ENCODE peak calls at places on chromosome 14, in five cellular contexts. E, L, R, T and U are unnamed samples.

GRCh38 chr14:104536942-104537612 is 42.5 kb upstream of the C14orf180 start:
- DNase-seq in E (no peak), R (no peak), T (no peak), L (no peak), U (peak)

GRCh38 chr14:79407572-79407971 is 803.7 kb downstream of the DIO2 start:
- DNase-seq in E (no peak), L (no peak), R (no peak), T (no peak), U (no peak)

GRCh38 chr14:68663385-68664076 is 129.3 kb downstream of the ZFP36L1 start:
- DNase-seq in R (no peak), L (no peak), E (no peak), T (peak), U (no peak)

GRCh38 chr14:37588956-37589737 is 5.9 kb downstream of the FOXA1 start:
- DNase-seq in E (no peak), L (no peak), T (no peak), R (no peak), U (no peak)

GRCh38 chr14:99915305-99916090 is 122.3 kb downstream of the EML1 start:
- DNase-seq in T (no peak), R (no peak), L (no peak), E (no peak), U (no peak)

GRCh38 chr14:88546621-88547385 is 8.0 kb downstream of the PTPN21 start:
- DNase-seq in R (no peak), E (no peak), T (no peak), L (no peak), U (no peak)

GRCh38 chr14:94936411-94936892 is 166.5 kb upstream of the GSC start:
- DNase-seq in E (no peak), T (no peak), R (peak), L (peak), U (no peak)

GRCh38 chr14:99435327-99435726 is 45.3 kb downstream of the SETD3 start:
- DNase-seq in L (no peak), T (no peak), R (no peak), E (no peak), U (no peak)

GRCh38 chr14:75725481-75725880 is 64.4 kb downstream of the TTLL5 start:
- DNase-seq in L (no peak), E (no peak), R (no peak), T (no peak), U (no peak)

GRCh38 chr14:67738740-67739504 is 37.2 kb downstream of the RDH12 start:
- DNase-seq in L (peak), R (no peak), E (peak), T (no peak), U (peak)

GRCh38 chr14:50001999-50002925 is 109.4 kb downstream of the ARF6 start:
- DNase-seq in L (no peak), T (peak), E (peak), R (no peak), U (no peak)

GRCh38 chr14:79645753-79646362 is 565.4 kb downstream of the DIO2 start:
- DNase-seq in R (no peak), E (no peak), T (no peak), L (no peak), U (no peak)

GRCh38 chr14:102772781-102773570 is 4.3 kb upstream of the TRAF3 start:
- DNase-seq in T (no peak), L (no peak), E (peak), R (no peak), U (no peak)

GRCh38 chr14:96260341-96260821 is 4.4 kb downstream of the BDKRB1 start:
- DNase-seq in T (no peak), E (no peak), R (no peak), L (peak), U (no peak)

GRCh38 chr14:34851395-34851794 is 23.8 kb downstream of the BAZ1A start:
- DNase-seq in R (no peak), L (peak), E (no peak), T (no peak), U (no peak)

GRCh38 chr14:49892301-49892635 is 614 bp upstream of the ARF6 start:
- DNase-seq in R (no peak), L (no peak), T (peak), E (peak), U (no peak)

GRCh38 chr14:71142375-71143038 is 235.2 kb downstream of the PCNX1 start:
- DNase-seq in T (peak), E (peak), L (peak), R (no peak), U (peak)

GRCh38 chr14:34324363-34324795 is 137.7 kb downstream of the SPTSSA start:
- DNase-seq in R (no peak), L (no peak), T (no peak), E (peak), U (no peak)

GRCh38 chr14:52240623-52241022 is 26.9 kb upstream of the PTGDR start:
- DNase-seq in E (no peak), R (no peak), T (no peak), L (no peak), U (no peak)

GRCh38 chr14:33393155-33393894 is 454.6 kb downstream of the NPAS3 start:
- DNase-seq in E (no peak), T (no peak), R (no peak), L (no peak), U (no peak)

GRCh38 chr14:52248057-52248456 is 19.4 kb upstream of the PTGDR start:
- DNase-seq in T (no peak), L (no peak), E (no peak), R (no peak), U (no peak)

GRCh38 chr14:77007339-77007974 is 21.1 kb downstream of the IRF2BPL start:
- DNase-seq in E (no peak), T (no peak), R (no peak), L (no peak), U (no peak)

GRCh38 chr14:97266653-97267052 is 469.5 kb downstream of the VRK1 start:
- DNase-seq in E (peak), L (peak), T (no peak), R (no peak), U (no peak)

GRCh38 chr14:36524874-36525745 is 5.1 kb upstream of the NKX2-1 start:
- DNase-seq in T (no peak), L (no peak), E (peak), R (no peak), U (no peak)

GRCh38 chr14:101628471-101628966 is 67.2 kb downstream of the DIO3 start:
- DNase-seq in R (peak), T (peak), L (no peak), E (peak), U (peak)

GRCh38 chr14:104882325-104882973 is 17.4 kb downstream of the CEP170B start:
- DNase-seq in L (no peak), T (no peak), E (peak), R (peak), U (no peak)

GRCh38 chr14:71532349-71532748 is 399.9 kb upstream of the RGS6 start:
- DNase-seq in R (no peak), T (no peak), L (no peak), E (peak), U (no peak)

GRCh38 chr14:20934148-20934762 is 21.0 kb upstream of the RNASE2 start:
- DNase-seq in L (no peak), T (no peak), R (no peak), E (peak), U (no peak)

GRCh38 chr14:89279649-89280232 is 137.3 kb downstream of the FOXN3 start:
- DNase-seq in R (no peak), E (no peak), T (no peak), L (no peak), U (no peak)

GRCh38 chr14:95464103-95464502 is 52.3 kb downstream of the SYNE3 start:
- DNase-seq in R (no peak), E (no peak), L (no peak), T (no peak), U (no peak)

GRCh38 chr14:51845811-51846210 is 14.6 kb upstream of the GNG2 start:
- DNase-seq in T (no peak), E (no peak), L (no peak), R (no peak), U (no peak)

GRCh38 chr14:65462411-65462810 is 49.9 kb downstream of the FUT8 start:
- DNase-seq in L (no peak), E (no peak), R (no peak), T (no peak), U (peak)

GRCh38 chr14:105498430-105499255 is 7.6 kb downstream of the TEDC1 start:
- DNase-seq in L (no peak), T (no peak), R (no peak), E (no peak), U (no peak)